ENCODE peak calls at places on chromosomes 7 and 10, in five cellular contexts. Q, O, V, D and Z are unnamed samples.

GRCh38 chr10:69864321-69864720 is 62.6 kb downstream of the COL13A1 start:
- DNase-seq in D (no peak), O (no peak), Q (no peak), V (no peak), Z (no peak)

GRCh38 chr10:130497056-130498010 is 361.1 kb downstream of the GLRX3 start:
- DNase-seq in O (no peak), V (no peak), Q (no peak), D (no peak), Z (no peak)

GRCh38 chr7:157947504-157947903 is 610.7 kb downstream of the DNAJB6 start:
- DNase-seq in D (no peak), V (no peak), O (no peak), Q (no peak), Z (no peak)

GRCh38 chr10:44908071-44908709 is 2.9 kb upstream of the TMEM72 start:
- DNase-seq in D (no peak), O (peak; percentile 52), V (no peak), Q (no peak), Z (no peak)

GRCh38 chr10:125637496-125637895 is 45.5 kb downstream of the TEX36 start:
- DNase-seq in Q (no peak), D (no peak), O (no peak), V (no peak), Z (no peak)

GRCh38 chr7:142300689-142301088 is 42.8 kb upstream of the PRSS58 start:
- DNase-seq in Q (no peak), O (peak; percentile 45), D (peak; percentile 23), V (no peak), Z (peak; percentile 70)

GRCh38 chr10:83371696-83372490 is 767.4 kb upstream of the GHITM start:
- DNase-seq in V (no peak), Q (no peak), O (no peak), D (no peak), Z (no peak)

GRCh38 chr7:118862733-118863132 is 638.2 kb downstream of the ANKRD7 start:
- DNase-seq in V (no peak), Q (no peak), O (no peak), D (peak; percentile 29), Z (no peak)

GRCh38 chr10:8913720-8914119 is 859.2 kb downstream of the GATA3 start:
- DNase-seq in D (no peak), V (no peak), Q (no peak), O (no peak), Z (no peak)

GRCh38 chr10:69635428-69636272 is 5.6 kb downstream of the FAM241B start:
- DNase-seq in O (no peak), V (no peak), D (no peak), Q (no peak), Z (no peak)

GRCh38 chr10:79148452-79149344 is 79.9 kb downstream of the ZMIZ1 start:
- DNase-seq in D (peak; percentile 75), Q (peak; percentile 90), V (peak; percentile 69), O (peak; percentile 58), Z (no peak)

GRCh38 chr10:12656518-12657142 is 307.3 kb downstream of the CAMK1D start:
- DNase-seq in Q (no peak), V (no peak), O (peak; percentile 53), D (peak; percentile 56), Z (peak; percentile 16)

GRCh38 chr7:140911746-140912145 is 13.0 kb downstream of the BRAF start:
- DNase-seq in Q (no peak), V (no peak), D (no peak), O (no peak), Z (no peak)

GRCh38 chr10:68099736-68100135 is 9.6 kb upstream of the MYPN start:
- DNase-seq in V (no peak), Q (no peak), D (no peak), O (no peak), Z (no peak)

GRCh38 chr10:29386347-29386999 is 97.6 kb downstream of the LYZL1 start:
- DNase-seq in Q (no peak), D (peak; percentile 56), O (peak; percentile 62), V (no peak), Z (peak; percentile 41)

GRCh38 chr7:12770227-12770975 is 83.0 kb downstream of the ARL4A start:
- DNase-seq in D (no peak), O (no peak), Q (no peak), V (peak; percentile 67), Z (no peak)

GRCh38 chr10:6220418-6221191 is 17.9 kb downstream of the PFKFB3 start:
- DNase-seq in D (peak; percentile 14), O (no peak), Q (peak; percentile 80), V (no peak), Z (no peak)
- H3K36me3 ChIP-seq in D (peaks cover 78% of the 10 kb centered on the region), O (peaks cover 5% of the 10 kb centered on the region), Q (peaks cover 16% of the 10 kb centered on the region), V (peaks cover 43% of the 10 kb centered on the region), Z (peaks cover 98% of the 10 kb centered on the region)

DNA sequence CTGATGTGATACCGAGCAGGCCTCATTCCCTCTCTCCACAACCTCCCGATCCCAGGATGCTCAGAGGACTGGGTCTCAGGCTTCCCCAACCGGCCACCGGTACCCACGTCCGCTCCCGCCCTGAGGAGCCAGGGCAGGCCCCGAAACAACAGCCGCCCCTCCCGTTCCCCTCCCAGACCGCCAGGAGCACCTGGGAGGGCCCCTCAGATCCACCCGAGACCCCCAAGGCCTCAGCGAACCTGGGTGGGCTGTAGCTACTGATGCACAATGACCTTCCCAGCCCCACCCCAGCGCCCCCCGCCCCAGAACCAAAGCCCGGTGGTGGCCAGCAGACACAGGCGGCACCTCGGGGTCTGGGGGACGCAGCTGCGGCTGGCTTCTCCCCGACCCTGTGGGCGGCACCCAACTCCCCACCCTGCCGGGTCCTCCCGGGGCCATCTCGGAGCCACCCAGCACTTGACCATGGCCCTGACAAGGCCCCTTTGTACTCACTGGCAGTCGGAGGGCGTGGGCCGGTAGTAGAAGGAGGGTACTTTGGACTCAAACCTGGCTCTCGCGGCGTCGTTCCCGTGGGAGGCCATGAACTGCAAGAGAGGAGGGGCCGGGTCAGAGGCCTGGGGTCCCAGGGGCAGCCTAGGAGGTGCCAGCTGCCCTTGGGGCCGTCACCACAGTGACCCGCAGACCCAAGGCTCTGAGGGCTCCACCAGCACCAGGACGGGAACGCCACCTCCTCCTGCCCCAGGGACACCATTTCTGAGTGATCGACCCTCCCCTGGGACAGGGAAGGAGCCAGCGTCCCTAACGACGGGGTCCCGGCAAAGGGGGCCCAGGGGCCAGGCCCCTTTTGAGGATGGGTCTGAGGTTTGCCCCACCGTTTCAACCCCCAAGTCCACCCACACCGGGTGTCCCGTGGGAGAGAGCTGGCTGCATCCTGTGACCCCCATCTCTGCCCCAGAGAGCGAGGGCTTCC is 28.1 kb downstream of the ADAP1 start:
- DNase-seq in Q (peak; percentile 74), D (no peak), O (no peak), V (peak; percentile 92), Z (no peak)
- H3K9ac ChIP-seq in Q (no peak overlapping the region), D (no peak overlapping the region), O (no peak overlapping the region), V (peak overlapping the region; percentile 54), Z (no peak overlapping the region)

DNA sequence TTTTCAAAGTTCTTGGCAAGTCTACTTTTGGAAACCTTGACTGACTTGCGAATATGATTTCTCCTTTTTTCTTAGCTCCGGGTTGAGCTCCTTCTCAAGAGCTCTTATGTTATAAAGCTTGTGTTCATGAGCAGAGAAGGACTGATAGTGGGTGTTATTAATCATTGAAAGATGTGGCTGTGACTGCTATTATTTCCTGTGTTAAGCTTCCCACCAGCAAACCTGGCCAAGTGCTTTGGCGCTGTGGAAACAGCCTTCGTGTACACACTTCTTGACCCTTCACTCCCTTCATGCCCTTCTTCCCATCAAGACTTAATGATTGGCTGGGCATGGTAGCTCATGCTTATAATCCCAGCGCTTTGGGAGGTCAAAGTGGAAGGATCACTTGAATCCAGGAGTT is 98.2 kb downstream of the KIAA1217 start:
- DNase-seq in V (no peak), Q (no peak), D (no peak), O (no peak), Z (no peak)
- H3K27ac ChIP-seq in V (no peak overlapping the region), Q (peak overlapping the region; percentile 23), D (peak overlapping the region; percentile 16), O (no peak overlapping the region), Z (no peak overlapping the region)

GRCh38 chr7:139829654-139830130 is 628 bp downstream of the TBXAS1 start:
- DNase-seq in Q (no peak), D (no peak), V (no peak), O (no peak), Z (no peak)
- H3K36me3 ChIP-seq in Q (no peaks in the 10 kb centered on the region), D (no peaks in the 10 kb centered on the region), V (no peaks in the 10 kb centered on the region), O (no peaks in the 10 kb centered on the region), Z (no peaks in the 10 kb centered on the region)

GRCh38 chr7:76291346-76292205 is 10.9 kb upstream of the HSPB1 start:
- DNase-seq in V (peak; percentile 96), D (peak; percentile 92), Q (peak; percentile 97), O (peak; percentile 85), Z (peak; percentile 84)

GRCh38 chr7:76296743-76297740 is 5.4 kb upstream of the HSPB1 start:
- DNase-seq in O (no peak), D (no peak), Q (peak; percentile 91), V (peak; percentile 93), Z (no peak)

GRCh38 chr7:76293407-76293901 is 9.0 kb upstream of the HSPB1 start:
- DNase-seq in D (no peak), O (no peak), V (no peak), Q (no peak), Z (no peak)

GRCh38 chr7:76292206-76292573 is 10.3 kb upstream of the HSPB1 start:
- DNase-seq in D (no peak), V (no peak), Q (no peak), O (no peak), Z (no peak)

DNA sequence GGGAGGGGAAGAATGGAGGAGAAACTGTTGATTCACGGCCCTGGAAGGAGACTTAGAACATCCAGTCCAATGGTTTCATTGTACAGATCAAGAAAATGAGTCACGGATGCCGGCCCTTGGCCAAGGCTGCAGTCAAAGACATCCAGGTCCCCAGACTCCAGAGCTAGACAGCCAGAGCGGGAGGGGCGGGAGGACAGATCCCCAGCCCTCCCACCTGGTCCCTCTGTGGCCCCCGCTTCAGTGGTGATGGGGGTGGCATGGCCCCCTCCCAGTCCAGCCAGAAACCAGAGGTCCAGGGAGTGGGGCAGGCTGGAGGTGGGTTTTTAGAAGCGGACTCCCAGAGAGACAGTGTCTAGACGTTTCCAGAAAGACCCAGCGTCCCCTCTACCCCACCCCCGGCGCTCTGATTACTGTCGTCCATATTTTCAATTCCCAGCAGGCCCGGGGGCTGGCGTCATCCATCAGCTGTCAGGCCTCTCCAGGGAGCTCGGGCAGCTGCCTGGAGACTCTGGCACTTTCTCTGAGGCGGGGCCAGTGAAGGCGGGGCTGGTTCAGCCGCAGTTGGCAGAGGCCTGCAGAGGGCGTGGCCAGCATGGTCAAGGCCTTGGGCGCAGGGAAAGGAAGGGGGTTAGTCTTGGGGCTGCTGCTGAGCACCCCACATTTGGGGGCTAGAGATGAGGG is 8.0 kb upstream of the HSPB1 start:
- DNase-seq in D (peak; percentile 92), O (peak; percentile 35), V (peak; percentile 98), Q (peak; percentile 99), Z (no peak)
- H3K9ac ChIP-seq in D (peak overlapping the region; percentile 75), O (no peak overlapping the region), V (peak overlapping the region; percentile 40), Q (peak overlapping the region; percentile 63), Z (no peak overlapping the region)

GRCh38 chr10:21693418-21693817 is 159.4 kb downstream of the MLLT10 start:
- DNase-seq in D (no peak), O (no peak), Q (no peak), V (no peak), Z (no peak)
- H3K27ac ChIP-seq in D (no peak overlapping the region), O (no peak overlapping the region), Q (no peak overlapping the region), V (no peak overlapping the region), Z (no peak overlapping the region)